ENCODE peak calls at places on chromosomes 12 and 14, in five cellular contexts. G is HepG2, N is GM12878, X is H1, U is K562. R is an unnamed sample.
A peak's percentile ranks its signal among the peaks of the same experiment; 100 is the strongest.

GRCh38 chr12:22588817-22589216 is 36.2 kb upstream of the ETNK1 start:
- DNase-seq in N (no peak), X (no peak), U (no peak), G (peak; percentile 10), R (no peak)

GRCh38 chr12:90490355-90490754 is 464.6 kb downstream of the CCER1 start:
- DNase-seq in G (no peak), N (no peak), U (no peak), X (no peak), R (no peak)

GRCh38 chr14:74585406-74586335 is 26.4 kb downstream of the LTBP2 start:
- DNase-seq in U (no peak), G (no peak), X (no peak), N (no peak), R (no peak)

GRCh38 chr12:71295913-71296312 is 138.1 kb upstream of the TSPAN8 start:
- DNase-seq in G (no peak), N (no peak), U (no peak), X (no peak), R (no peak)

GRCh38 chr12:54879132-54879531 is 24.8 kb downstream of the MUCL1 start:
- DNase-seq in N (no peak), X (no peak), G (no peak), U (no peak), R (no peak)

GRCh38 chr12:103855036-103855712 is 14.1 kb upstream of the NT5DC3 start:
- DNase-seq in X (no peak), G (peak; percentile 65), N (no peak), U (no peak), R (no peak)

GRCh38 chr14:65336191-65336591 is 76.3 kb upstream of the FUT8 start:
- DNase-seq in N (no peak), U (no peak), X (no peak), G (no peak), R (no peak)

GRCh38 chr12:96587691-96588090 is 98.3 kb downstream of the CFAP54 start:
- DNase-seq in N (no peak), U (no peak), X (no peak), G (no peak), R (no peak)

GRCh38 chr12:21745258-21745657 is 29.2 kb downstream of the KCNJ8 start:
- DNase-seq in U (no peak), G (no peak), N (no peak), X (no peak), R (no peak)

GRCh38 chr12:8831116-8831515 is 8.7 kb downstream of the A2ML1 start:
- DNase-seq in N (no peak), G (no peak), X (no peak), U (no peak), R (no peak)

GRCh38 chr14:31510222-31510621 is 22.4 kb upstream of the GPR33 start:
- DNase-seq in U (peak; percentile 9), N (no peak), G (peak; percentile 48), X (no peak), R (peak; percentile 33)

GRCh38 chr12:130713581-130713991 is 2.5 kb downstream of the RIMBP2 start:
- DNase-seq in X (no peak), U (no peak), N (no peak), G (no peak), R (peak; percentile 51)

GRCh38 chr14:104687601-104688504 is 1.6 kb upstream of the INF2 start:
- DNase-seq in U (no peak), G (peak; percentile 84), N (no peak), X (no peak), R (no peak)

GRCh38 chr12:86229772-86230171 is 26.4 kb downstream of the MGAT4C start:
- DNase-seq in G (no peak), N (no peak), U (no peak), X (no peak), R (no peak)

GRCh38 chr12:86230516-86231146 is 25.6 kb downstream of the MGAT4C start:
- DNase-seq in N (no peak), U (no peak), X (no peak), G (no peak), R (no peak)

GRCh38 chr12:86233126-86233525 is 23.1 kb downstream of the MGAT4C start:
- DNase-seq in N (no peak), G (no peak), X (no peak), U (no peak), R (no peak)

GRCh38 chr12:86228656-86229055 is 27.5 kb downstream of the MGAT4C start:
- DNase-seq in U (no peak), G (no peak), X (no peak), N (no peak), R (no peak)

DNA sequence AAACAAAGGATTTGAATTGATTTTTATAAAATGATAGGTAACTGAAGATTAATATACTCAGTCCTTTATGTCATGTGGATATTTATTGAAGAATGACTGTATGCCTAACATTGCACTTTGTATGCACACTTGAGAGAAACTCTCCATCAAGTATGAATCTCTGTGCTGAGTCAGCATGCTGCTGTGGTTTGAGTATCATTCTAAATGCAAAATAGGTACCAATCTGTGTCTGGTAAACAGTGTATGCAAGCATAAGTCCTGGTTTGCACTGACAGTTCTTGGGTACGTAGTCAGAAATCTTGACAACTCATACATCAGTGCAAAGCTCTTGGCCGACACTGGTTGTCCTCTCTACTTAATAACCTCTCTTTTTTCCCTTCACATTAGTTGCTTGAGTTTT is 21.9 kb downstream of the MGAT4C start:
- DNase-seq in X (no peak), N (no peak), G (no peak), U (no peak), R (no peak)
- TF ChIP-seq SIN3A in X (no peak), N (no peak), G (no peak), U (no peak), R (no peak)

GRCh38 chr12:112979281-112979680 is 962 bp downstream of the OAS2 start:
- DNase-seq in X (no peak), N (peak; percentile 38), G (no peak), U (no peak), R (no peak)

GRCh38 chr12:112977641-112978040 is 678 bp upstream of the OAS2 start:
- DNase-seq in U (no peak), N (no peak), X (no peak), G (no peak), R (no peak)

GRCh38 chr12:112977139-112977538 is 1.2 kb upstream of the OAS2 start:
- DNase-seq in X (no peak), G (no peak), U (no peak), N (no peak), R (no peak)

GRCh38 chr12:112980491-112981158 is 2.3 kb downstream of the OAS2 start:
- DNase-seq in G (no peak), X (no peak), U (no peak), N (no peak), R (no peak)

GRCh38 chr12:112978163-112979081 is at the start of gene OAS2:
- DNase-seq in X (no peak), N (peak; percentile 94), U (no peak), G (peak; percentile 12), R (no peak)
- TF ChIP-seq USF2 in X (no peak), N (no peak), U (no peak), G (no peak), R (no peak)

DNA sequence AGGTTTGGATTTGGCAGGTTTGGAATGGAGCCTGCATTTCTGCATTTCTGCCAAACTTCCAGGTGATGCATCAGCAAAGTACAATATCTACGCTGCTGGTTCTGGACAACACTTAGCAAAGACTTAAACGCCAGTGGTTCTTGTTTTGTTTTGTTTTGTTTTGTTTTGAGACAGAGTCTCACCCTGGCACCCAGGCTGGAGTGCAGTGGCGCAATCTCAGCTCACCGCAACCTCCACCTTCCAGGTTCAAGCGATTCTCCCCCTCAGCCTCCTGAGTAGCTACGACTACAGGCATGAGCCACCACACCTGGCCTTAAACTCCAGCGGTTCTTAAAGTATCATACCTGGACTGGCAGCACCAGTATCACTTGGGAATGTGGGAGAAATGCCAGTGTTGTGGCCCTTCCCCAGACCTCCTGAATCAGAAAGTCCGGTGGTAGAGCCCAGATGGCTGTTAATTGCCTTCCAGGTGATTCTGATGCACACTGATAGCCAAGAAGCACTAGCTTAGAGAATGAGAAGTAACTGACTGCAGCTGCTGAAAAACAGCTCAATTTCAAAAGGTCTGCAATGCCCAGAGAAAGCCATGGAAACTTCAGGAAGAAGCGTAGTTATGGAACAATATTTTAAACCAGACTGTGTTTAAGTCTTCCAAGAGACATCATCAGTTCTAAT is 114.8 kb upstream of the FOXN3 start:
- DNase-seq in U (no peak), X (peak; percentile 35), G (no peak), N (no peak), R (no peak)
- TF ChIP-seq SIN3A in U (no peak), X (no peak), G (no peak), N (no peak), R (no peak)

DNA sequence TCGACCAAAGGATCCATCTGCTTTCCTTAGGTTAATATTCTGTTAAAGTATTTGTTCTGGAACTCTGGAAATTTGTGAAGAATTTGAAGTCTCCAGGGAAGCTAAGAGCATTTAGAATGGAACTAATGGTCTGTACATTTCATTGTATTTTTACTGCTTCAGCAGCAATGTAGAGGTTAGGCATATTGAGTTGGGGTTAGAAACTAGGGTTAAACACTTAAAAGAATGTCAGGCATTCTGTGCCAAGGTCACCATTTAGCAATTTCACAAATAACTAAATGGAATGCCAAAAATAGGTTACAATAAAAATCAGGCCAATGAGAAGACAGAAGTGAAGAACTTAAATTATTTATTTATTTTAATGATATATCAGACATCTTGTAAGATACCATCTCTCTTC is 210.8 kb downstream of the C12orf50 start:
- DNase-seq in X (no peak), G (no peak), N (no peak), U (no peak), R (no peak)
- TF ChIP-seq USF2 in X (no peak), G (no peak), N (no peak), U (no peak), R (no peak)

GRCh38 chr14:94598816-94599655 is 13.2 kb upstream of the SERPINA3 start:
- DNase-seq in U (no peak), G (peak; percentile 100), N (no peak), X (no peak), R (no peak)
- TF ChIP-seq SIN3A in U (no peak), G (no peak), N (no peak), X (no peak), R (no peak)

R was measured in SK-N-SH.